ENCODE peak calls at places on chromosomes 11 and 22, in nine cellular contexts. A is CD4-positive, CD25-positive, alpha-beta regulatory T cell; Y is PC-3; G is neuronal stem cell; D is stomach; F is aorta; E is mesendoderm; C is psoas muscle; P is SK-N-SH. H is an unnamed sample. For H3K27me3, the result is how much of the 10 kb centered on the place peaks cover.

GRCh38 chr11:10511046-10511711 is 29.8 kb downstream of the RNF141 start:
- DNase-seq in D (no peak), P (no peak), G (peak), E (peak), A (no peak), F (no peak), Y (no peak), C (no peak), H (peak)

GRCh38 chr22:44755956-44756361 is 3.6 kb downstream of the ARHGAP8 start:
- DNase-seq in F (peak), E (peak), Y (peak), P (no peak), G (no peak), A (no peak), C (no peak), D (peak), H (peak)

GRCh38 chr11:92329644-92330043 is 105.0 kb downstream of the FAT3 start:
- DNase-seq in E (peak), C (no peak), G (no peak), F (no peak), Y (peak), D (no peak), P (no peak), A (no peak), H (no peak)

GRCh38 chr22:27391092-27391770 is 410.3 kb downstream of the MN1 start:
- DNase-seq in P (no peak), G (no peak), E (peak), C (peak), A (no peak), D (no peak), F (peak), Y (no peak), H (peak)

GRCh38 chr22:24141586-24141985 is 39.7 kb upstream of the SUSD2 start:
- DNase-seq in P (no peak), C (no peak), G (no peak), D (no peak), E (no peak), F (no peak), Y (peak), A (peak), H (no peak)

GRCh38 chr11:90192869-90193582 is 29.8 kb downstream of the CHORDC1 start:
- DNase-seq in E (no peak), G (no peak), Y (no peak), A (no peak), P (no peak), C (no peak), F (no peak), D (no peak), H (no peak)

GRCh38 chr11:19817265-19817851 is 104.7 kb downstream of the NAV2 start:
- DNase-seq in A (no peak), Y (no peak), G (no peak), P (no peak), E (peak), C (no peak), D (peak), F (no peak), H (peak)

GRCh38 chr22:44702479-44703219 is 645 bp downstream of the PRR5 start:
- DNase-seq in A (peak), F (no peak), P (peak), C (no peak), D (peak), G (peak), Y (peak), E (peak), H (peak)

GRCh38 chr11:59012942-59013256 is 73.2 kb upstream of the GLYATL1B start:
- DNase-seq in E (peak), C (no peak), F (no peak), A (no peak), G (no peak), P (no peak), Y (no peak), D (peak), H (no peak)

GRCh38 chr22:48405741-48406140 is 1421.9 kb downstream of the BRD1 start:
- DNase-seq in Y (no peak), P (no peak), G (no peak), F (peak), E (no peak), C (no peak), A (no peak), D (no peak), H (no peak)

GRCh38 chr11:118290923-118291322 is 13.6 kb upstream of the CD3E start:
- DNase-seq in A (peak), P (no peak), G (no peak), F (no peak), C (no peak), E (peak), D (peak), Y (peak), H (peak)

GRCh38 chr11:9943346-9944110 is 279.7 kb downstream of the SWAP70 start:
- DNase-seq in F (no peak), E (no peak), C (no peak), G (no peak), A (no peak), P (no peak), Y (no peak), D (no peak), H (no peak)

GRCh38 chr22:24419480-24419860 is 7.9 kb upstream of the ADORA2A start:
- DNase-seq in Y (no peak), A (no peak), C (no peak), P (peak), F (peak), D (no peak), E (no peak), G (no peak), H (no peak)

GRCh38 chr11:113847580-113847979 is 27.8 kb downstream of the USP28 start:
- DNase-seq in D (no peak), C (no peak), Y (no peak), G (no peak), E (no peak), F (no peak), A (no peak), P (no peak), H (no peak)

GRCh38 chr11:119262668-119263351 is 54.1 kb downstream of the MCAM start:
- DNase-seq in D (no peak), Y (peak), G (no peak), C (no peak), P (no peak), F (no peak), E (no peak), A (peak), H (no peak)

GRCh38 chr22:38943181-38943580 is 14.2 kb upstream of the APOBEC3A start:
- DNase-seq in D (peak), P (no peak), Y (no peak), F (no peak), E (peak), C (no peak), A (no peak), G (no peak), H (no peak)

GRCh38 chr11:57514538-57515331 is 767 bp downstream of the SLC43A1 start:
- DNase-seq in E (peak), Y (peak), F (peak), C (peak), P (peak), A (peak), D (peak), G (no peak), H (peak)

GRCh38 chr11:108734956-108735559 is 70.2 kb downstream of the DDX10 start:
- DNase-seq in E (peak), G (no peak), Y (peak), A (peak), P (peak), D (no peak), F (no peak), C (no peak), H (no peak)

GRCh38 chr11:77598195-77598594 is 8.4 kb downstream of the AQP11 start:
- DNase-seq in E (no peak), A (no peak), Y (peak), C (no peak), F (no peak), P (no peak), D (no peak), G (no peak), H (no peak)

GRCh38 chr11:46914910-46915309 is 3.4 kb downstream of the LRP4 start:
- DNase-seq in P (no peak), A (no peak), D (no peak), C (no peak), G (no peak), E (no peak), F (no peak), Y (no peak), H (no peak)

GRCh38 chr11:46916251-46916650 is 2.1 kb downstream of the LRP4 start:
- DNase-seq in P (no peak), Y (no peak), G (no peak), C (no peak), E (no peak), A (no peak), D (no peak), F (no peak), H (no peak)

GRCh38 chr11:46913484-46913883 is 4.9 kb downstream of the LRP4 start:
- DNase-seq in C (no peak), Y (no peak), F (no peak), P (no peak), G (no peak), E (peak), D (no peak), A (no peak), H (peak)

GRCh38 chr11:46912526-46913150 is 5.7 kb downstream of the LRP4 start:
- DNase-seq in Y (peak), F (no peak), P (peak), E (peak), A (no peak), C (no peak), G (peak), D (no peak), H (peak)

GRCh38 chr11:46914363-46914762 is 4.0 kb downstream of the LRP4 start:
- DNase-seq in P (no peak), A (no peak), E (peak), G (no peak), F (no peak), Y (peak), D (no peak), C (peak), H (no peak)
- H3K27me3 ChIP-seq in P (under half), A (under half), E (under half), G (under half), F (under half), Y (under half), D (under half), C (under half), H (under half)

DNA sequence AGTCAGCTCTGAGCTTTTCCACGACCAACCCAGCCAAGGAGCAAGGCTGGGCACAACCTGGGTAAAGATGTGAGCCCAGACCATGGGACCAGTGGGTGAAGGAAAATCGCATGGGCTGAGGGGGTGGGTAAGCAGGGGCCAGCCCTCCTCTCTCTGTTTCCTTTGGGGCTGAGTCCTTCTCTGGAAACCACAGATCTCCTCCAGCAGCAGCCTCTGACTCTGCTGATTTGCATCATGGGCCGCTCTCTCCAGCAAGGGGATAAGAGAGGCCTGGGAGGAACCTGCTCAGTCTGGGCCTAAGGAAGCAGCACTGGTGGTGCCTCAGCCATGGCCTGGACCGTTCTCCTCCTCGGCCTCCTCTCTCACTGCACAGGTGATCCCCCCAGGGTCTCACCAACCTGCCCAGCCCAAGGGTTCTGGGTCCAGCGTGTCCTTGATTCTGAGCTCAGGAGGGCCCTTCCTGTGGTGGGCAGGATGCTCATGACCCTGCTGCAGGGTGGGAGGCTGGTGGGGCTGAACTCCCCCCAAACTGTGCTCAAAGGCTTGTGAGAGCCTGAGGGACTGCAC is 67.8 kb downstream of the GGTLC2 start:
- DNase-seq in D (no peak), F (no peak), E (no peak), A (no peak), Y (no peak), G (no peak), P (no peak), C (no peak), H (no peak)
- H3K27me3 ChIP-seq in D (under half), F (under half), E (under half), A (under half), Y (under half), G (under half), P (under half), C (under half), H (half or more)

GRCh38 chr11:107018274-107018901 is at the start of gene GUCY1A2:
- DNase-seq in E (peak), G (peak), C (peak), D (no peak), Y (no peak), F (no peak), P (peak), A (no peak), H (peak)

GRCh38 chr11:107018902-107019493 is 722 bp upstream of the GUCY1A2 start:
- DNase-seq in F (peak), G (peak), P (peak), C (peak), A (no peak), E (peak), D (peak), Y (peak), H (peak)

GRCh38 chr11:107014871-107015270 is 3.4 kb downstream of the GUCY1A2 start:
- DNase-seq in G (no peak), A (no peak), P (no peak), E (no peak), D (no peak), Y (peak), C (no peak), F (no peak), H (no peak)

GRCh38 chr11:107017433-107018227 is 646 bp downstream of the GUCY1A2 start:
- DNase-seq in D (no peak), E (peak), P (peak), F (peak), A (no peak), C (peak), G (peak), Y (peak), H (peak)

DNA sequence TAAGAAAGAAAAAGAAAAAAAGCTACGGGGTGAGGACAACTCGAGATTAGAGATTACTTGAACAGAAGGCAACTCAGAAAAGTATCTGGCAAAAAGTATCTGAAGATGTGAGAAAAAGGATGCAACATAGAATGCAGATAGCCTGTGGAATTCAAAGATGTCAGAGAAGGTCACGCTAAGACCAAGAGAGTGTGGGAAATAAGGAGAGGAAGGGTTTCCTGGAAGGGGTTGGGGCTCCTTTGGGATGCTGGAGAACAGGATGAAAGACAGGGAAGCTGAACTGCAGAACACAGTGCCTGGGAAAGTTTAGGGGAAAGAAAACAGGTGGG is 1.2 kb downstream of the GUCY1A2 start:
- DNase-seq in C (no peak), D (no peak), Y (no peak), F (no peak), A (no peak), P (no peak), G (no peak), E (no peak), H (no peak)
- H3K27me3 ChIP-seq in C (under half), D (under half), Y (half or more), F (under half), A (under half), P (under half), G (under half), E (under half), H (under half)

GRCh38 chr11:44338031-44338430 is 28.1 kb upstream of the ALX4 start:
- DNase-seq in A (no peak), G (no peak), E (no peak), Y (no peak), C (no peak), P (no peak), F (no peak), D (no peak), H (no peak)

GRCh38 chr11:44333271-44334218 is 23.6 kb upstream of the ALX4 start:
- DNase-seq in C (no peak), E (no peak), A (no peak), G (no peak), D (no peak), F (no peak), P (no peak), Y (no peak), H (no peak)

GRCh38 chr11:44332665-44333064 is 22.7 kb upstream of the ALX4 start:
- DNase-seq in Y (no peak), G (no peak), C (no peak), P (no peak), A (no peak), F (no peak), D (no peak), E (no peak), H (no peak)

GRCh38 chr11:44334356-44335004 is 24.5 kb upstream of the ALX4 start:
- DNase-seq in A (no peak), G (no peak), F (no peak), D (no peak), C (no peak), P (no peak), E (no peak), Y (no peak), H (no peak)

DNA sequence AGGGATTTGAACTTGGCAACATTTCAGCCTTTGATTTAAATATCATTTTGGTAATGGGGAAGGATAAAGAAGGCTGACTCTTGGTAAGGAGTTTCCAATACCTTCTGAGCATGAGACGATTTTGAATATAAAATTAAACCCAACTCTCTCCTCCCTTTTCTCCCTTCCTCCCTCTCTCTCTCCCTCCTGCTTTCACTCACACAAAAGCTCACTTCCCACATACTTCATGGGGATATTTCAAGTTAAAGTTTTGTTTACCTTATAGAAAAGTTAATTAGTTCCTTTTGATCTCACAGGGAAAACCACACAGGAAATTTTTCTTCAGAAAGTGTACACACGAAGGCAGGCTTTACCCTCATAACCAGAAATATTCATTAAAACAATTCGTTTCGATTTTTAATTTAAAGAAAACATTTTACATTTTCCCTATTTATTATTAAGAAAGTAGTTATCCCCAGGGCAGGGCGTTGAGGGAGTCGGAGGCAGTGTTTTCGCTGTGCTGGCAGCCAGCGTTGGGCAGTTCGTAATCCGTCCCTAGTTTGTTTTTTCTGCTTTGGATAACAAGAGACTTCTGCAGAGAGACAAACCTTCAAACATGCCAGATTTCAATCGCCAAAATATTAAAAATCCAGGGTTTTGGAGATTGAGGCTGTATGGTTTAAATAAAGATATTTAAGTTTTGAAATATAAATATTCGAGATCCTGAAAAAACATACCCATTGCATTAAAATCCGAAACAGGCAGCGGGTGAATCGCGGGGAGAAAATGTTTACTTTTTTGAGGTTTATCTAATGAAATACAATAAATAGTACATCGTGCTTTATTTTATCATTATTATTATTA is 25.3 kb upstream of the ALX4 start:
- DNase-seq in D (no peak), Y (no peak), A (no peak), E (no peak), C (no peak), G (no peak), F (no peak), P (no peak), H (no peak)
- H3K27me3 ChIP-seq in D (under half), Y (half or more), A (under half), E (under half), C (under half), G (under half), F (under half), P (under half), H (half or more)

GRCh38 chr11:71329731-71330130 is 77.4 kb upstream of the SHANK2 start:
- DNase-seq in F (peak), D (peak), A (no peak), Y (no peak), C (no peak), P (no peak), E (no peak), G (no peak), H (no peak)
- H3K27me3 ChIP-seq in F (under half), D (under half), A (under half), Y (under half), C (under half), P (under half), E (under half), G (under half), H (under half)

GRCh38 chr22:22150457-22150856 is 94.1 kb upstream of the VPREB1 start:
- DNase-seq in P (no peak), D (no peak), F (no peak), A (no peak), C (no peak), G (no peak), Y (no peak), E (no peak), H (no peak)
- H3K27me3 ChIP-seq in P (under half), D (under half), F (under half), A (under half), C (under half), G (under half), Y (half or more), E (under half), H (half or more)

DNA sequence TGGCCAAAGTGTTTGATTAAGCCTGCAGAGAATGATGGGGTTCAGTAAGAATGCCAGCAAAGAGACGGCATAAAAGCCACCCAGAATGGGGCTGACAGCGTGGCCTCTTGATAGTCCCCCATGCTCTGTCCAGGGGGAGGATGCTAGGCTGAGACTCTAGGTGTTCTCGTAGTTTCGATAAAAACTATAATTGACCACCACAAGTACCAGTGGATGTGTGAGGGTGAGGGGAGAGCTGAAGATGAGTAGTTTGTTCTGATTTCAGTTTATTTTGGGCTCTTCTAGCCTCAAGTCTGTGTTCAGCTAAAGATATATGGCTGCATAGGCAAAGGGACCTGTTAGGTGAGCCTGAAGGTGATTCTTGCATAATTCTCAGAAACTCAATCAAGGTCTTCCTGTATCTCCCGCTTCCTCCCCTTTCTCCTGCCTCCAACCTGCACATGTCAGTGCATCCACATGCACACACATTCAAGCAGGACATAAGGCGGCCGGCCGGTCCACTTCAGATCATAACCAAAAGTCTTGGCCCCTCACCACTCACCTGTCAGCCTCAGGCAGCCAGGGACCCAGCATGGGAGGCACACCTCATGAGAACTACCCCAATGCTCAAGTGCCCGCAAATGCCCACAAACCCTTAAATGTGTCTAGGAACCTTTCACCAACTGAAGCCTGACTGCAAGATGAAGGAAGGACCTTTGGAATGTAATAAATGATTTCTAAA is 31.2 kb downstream of the FLI1 start:
- DNase-seq in G (no peak), C (no peak), P (no peak), E (no peak), Y (no peak), D (no peak), A (no peak), F (no peak), H (no peak)
- H3K27me3 ChIP-seq in G (under half), C (under half), P (under half), E (under half), Y (under half), D (under half), A (under half), F (under half), H (under half)

GRCh38 chr11:24496371-24496727 is 504 bp upstream of the LUZP2 start:
- DNase-seq in P (no peak), E (no peak), Y (no peak), F (no peak), G (no peak), A (no peak), C (no peak), D (no peak), H (no peak)

GRCh38 chr11:24502425-24502824 is 5.6 kb downstream of the LUZP2 start:
- DNase-seq in E (no peak), C (no peak), D (no peak), F (no peak), G (no peak), A (no peak), Y (no peak), P (no peak), H (no peak)

GRCh38 chr11:24496728-24497396 is at the start of gene LUZP2:
- DNase-seq in G (peak), Y (peak), F (peak), P (peak), C (peak), E (peak), A (no peak), D (no peak), H (peak)
- H3K27me3 ChIP-seq in G (under half), Y (under half), F (under half), P (under half), C (under half), E (under half), A (under half), D (under half), H (half or more)

H was measured in endodermal cell.